ENCODE peak calls at places on chromosomes 3 and 15, in seven cellular contexts. G is RWPE2, E is K562, X is trophoblast cell, O is uterus, R is tibial artery, B is body of pancreas. T is an unnamed sample. For H3K4me1, the result is how much of the 10 kb centered on the place peaks cover.

GRCh38 chr3:126212629-126213375 is 32.4 kb upstream of the ALDH1L1 start:
- DNase-seq in G (no peak), E (no peak), X (no peak), O (peak), R (peak), B (peak), T (peak)

GRCh38 chr3:152317184-152317583 is 48.5 kb downstream of the MBNL1 start:
- DNase-seq in G (no peak), E (no peak), X (no peak), O (no peak), R (no peak), B (no peak), T (no peak)

GRCh38 chr3:51371943-51372557 is 13.0 kb upstream of the MANF start:
- DNase-seq in G (peak), E (peak), X (peak), O (no peak), R (peak), B (peak), T (peak)

GRCh38 chr3:135217730-135218129 is 422.7 kb downstream of the EPHB1 start:
- DNase-seq in G (no peak), E (no peak), X (no peak), O (no peak), R (no peak), B (no peak), T (no peak)

GRCh38 chr3:141405025-141405424 is 36.7 kb downstream of the ZBTB38 start:
- DNase-seq in G (no peak), E (no peak), X (no peak), O (no peak), R (no peak), B (no peak), T (no peak)

GRCh38 chr3:48949376-48949717 is 30.7 kb downstream of the ARIH2 start:
- DNase-seq in G (no peak), E (no peak), X (no peak), O (no peak), R (no peak), B (no peak), T (no peak)

GRCh38 chr3:70748593-70748992 is 436.2 kb upstream of the MDFIC2 start:
- DNase-seq in G (no peak), E (no peak), X (no peak), O (no peak), R (no peak), B (no peak), T (no peak)

GRCh38 chr15:78407889-78408640 is 30.0 kb upstream of the IREB2 start:
- DNase-seq in G (no peak), E (no peak), X (no peak), O (no peak), R (no peak), B (no peak), T (no peak)

GRCh38 chr15:95826831-95827230 is 503.7 kb upstream of the NR2F2 start:
- DNase-seq in G (no peak), E (no peak), X (no peak), O (no peak), R (no peak), B (no peak), T (no peak)

GRCh38 chr3:58996730-58997129 is 53.1 kb downstream of the CFAP20DC start:
- DNase-seq in G (no peak), E (no peak), X (no peak), O (no peak), R (no peak), B (no peak), T (no peak)

GRCh38 chr3:9223683-9224082 is 25.8 kb downstream of the SRGAP3 start:
- DNase-seq in G (no peak), E (no peak), X (no peak), O (no peak), R (no peak), B (no peak), T (no peak)

GRCh38 chr3:14374444-14374883 is 27.9 kb upstream of the SLC6A6 start:
- DNase-seq in G (no peak), E (no peak), X (peak), O (no peak), R (no peak), B (no peak), T (peak)

GRCh38 chr3:61627768-61628185 is 66.4 kb downstream of the PTPRG start:
- DNase-seq in G (no peak), E (no peak), X (no peak), O (no peak), R (no peak), B (peak), T (no peak)

GRCh38 chr3:146640955-146641867 is 36.1 kb upstream of the PLSCR5 start:
- DNase-seq in G (no peak), E (peak), X (no peak), O (no peak), R (no peak), B (peak), T (no peak)

GRCh38 chr3:10462641-10463040 is 42.7 kb downstream of the ATP2B2 start:
- DNase-seq in G (no peak), E (no peak), X (no peak), O (no peak), R (no peak), B (no peak), T (no peak)

GRCh38 chr3:142947352-142947751 is 16.1 kb downstream of the PAQR9 start:
- DNase-seq in G (no peak), E (no peak), X (peak), O (no peak), R (no peak), B (no peak), T (no peak)

DNA sequence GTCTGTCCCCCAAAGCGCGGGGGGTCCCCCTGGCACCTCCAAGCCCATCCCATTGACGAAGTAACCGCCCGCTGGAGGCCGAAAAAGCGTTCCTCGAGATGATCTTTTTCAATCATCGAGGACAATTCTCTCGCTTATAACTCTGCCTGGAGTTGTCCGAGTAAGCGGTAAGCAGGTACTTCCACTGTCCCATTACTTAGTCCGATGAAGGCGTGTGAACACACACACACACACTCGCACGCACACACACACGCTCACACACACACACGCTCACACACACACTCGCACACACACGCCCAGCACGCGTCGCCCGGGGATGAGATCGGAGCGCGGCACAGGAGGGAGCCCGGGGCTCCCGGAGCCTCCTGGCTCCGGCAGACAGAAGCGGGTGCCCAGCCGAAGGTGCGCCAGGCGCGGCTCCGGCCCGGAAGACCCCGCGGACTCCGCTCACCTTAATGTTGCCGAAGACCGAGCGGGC is 430 bp downstream of the SLCO2A1 start:
- DNase-seq in G (no peak), E (no peak), X (no peak), O (no peak), R (no peak), B (no peak), T (no peak)
- H3K4me3 ChIP-seq in G (peak), E (no peak), X (peak), O (peak), R (peak), B (no peak), T (peak)

GRCh38 chr3:194212869-194213320 is 76.9 kb downstream of the HES1 start:
- DNase-seq in G (no peak), E (no peak), X (no peak), O (no peak), R (no peak), B (peak), T (peak)
- H3K4me1 ChIP-seq in G (under half), E (under half), X (under half), O (under half), R (under half), B (under half), T (under half)

DNA sequence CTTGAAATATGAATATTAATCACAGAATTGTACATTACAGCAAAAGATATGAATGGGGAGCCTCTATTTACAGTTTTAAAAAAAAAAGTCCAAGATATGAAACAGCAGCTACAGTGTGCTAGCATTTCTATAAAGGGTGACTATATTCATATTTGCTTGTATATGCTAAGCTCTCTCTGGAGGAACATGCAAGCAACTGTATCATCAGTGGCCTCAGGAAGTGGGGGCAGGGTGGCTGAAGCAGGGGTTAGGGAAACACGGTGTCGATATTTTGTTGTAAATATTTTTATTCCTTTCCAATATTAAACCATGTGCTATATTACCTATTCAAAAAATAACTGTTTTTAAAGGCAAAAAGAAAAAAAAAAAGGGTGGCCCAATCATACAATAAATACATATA is 2.3 kb downstream of the UACA start:
- DNase-seq in G (no peak), E (no peak), X (no peak), O (no peak), R (no peak), B (no peak), T (no peak)
- H3K4me3 ChIP-seq in G (no peak), E (no peak), X (no peak), O (no peak), R (peak), B (no peak), T (no peak)

DNA sequence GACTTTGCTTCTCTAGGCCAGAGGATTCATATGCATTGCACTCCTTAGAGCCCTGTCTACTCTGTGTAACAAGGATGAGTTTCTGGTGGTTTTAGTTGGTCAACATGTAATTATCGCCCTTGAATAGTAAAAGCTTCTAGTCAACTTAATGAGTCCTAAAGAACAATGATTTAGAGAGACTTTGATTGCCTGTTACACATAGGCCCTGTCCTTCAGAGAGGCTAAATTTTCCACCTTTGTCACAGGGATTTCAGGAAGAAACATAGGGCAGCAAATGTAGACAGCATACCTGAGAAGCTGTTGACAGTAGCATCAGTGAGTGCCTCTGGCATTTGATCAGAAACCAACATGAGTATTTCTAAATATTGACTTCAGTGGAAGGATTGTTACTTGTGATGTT is 7.1 kb downstream of the BTLA start:
- DNase-seq in G (no peak), E (no peak), X (no peak), O (no peak), R (no peak), B (no peak), T (no peak)
- H3K4me1 ChIP-seq in G (under half), E (under half), X (under half), O (under half), R (under half), B (under half), T (under half)

DNA sequence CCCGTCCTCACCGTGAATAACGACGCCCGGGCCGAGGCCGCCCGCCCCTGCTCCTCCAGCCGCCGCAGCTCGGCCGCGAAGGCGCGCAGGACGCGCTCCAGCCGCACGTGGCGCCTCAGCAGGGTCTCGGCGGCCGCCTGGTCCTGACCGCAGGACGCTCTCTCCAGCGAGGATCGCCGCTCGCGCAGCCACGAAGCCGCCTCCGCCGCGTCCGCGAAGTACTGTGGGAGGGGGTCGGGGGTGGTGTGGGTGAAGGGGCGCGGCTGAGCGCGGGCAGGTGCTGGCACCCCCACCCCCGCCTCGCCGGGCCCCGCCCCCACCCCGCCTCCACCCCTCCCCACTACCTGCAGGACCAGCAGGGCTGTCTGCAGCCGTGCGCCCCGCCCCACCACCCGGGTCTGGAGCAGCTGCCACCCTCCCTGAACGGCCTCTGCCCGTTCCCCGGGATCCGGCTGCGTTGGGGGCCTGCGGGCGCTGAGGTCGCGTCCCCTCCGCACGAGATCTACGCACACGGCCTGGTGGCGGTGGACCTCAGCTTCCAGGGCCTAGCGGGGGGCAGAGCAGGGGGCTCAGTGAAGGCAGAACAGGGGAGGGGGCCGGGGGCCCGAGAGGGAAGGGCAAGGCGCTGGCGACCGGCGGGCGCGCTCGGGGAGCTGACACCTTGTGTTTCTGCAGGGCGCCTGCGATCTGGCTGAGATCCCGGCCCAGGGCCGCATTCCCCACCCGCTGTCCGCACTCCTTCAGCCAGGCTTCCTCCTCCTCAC is 11.7 kb downstream of the SPTBN5 start:
- DNase-seq in G (no peak), E (peak), X (peak), O (no peak), R (no peak), B (peak), T (peak)
- H3K4me3 ChIP-seq in G (no peak), E (no peak), X (no peak), O (peak), R (no peak), B (no peak), T (peak)

DNA sequence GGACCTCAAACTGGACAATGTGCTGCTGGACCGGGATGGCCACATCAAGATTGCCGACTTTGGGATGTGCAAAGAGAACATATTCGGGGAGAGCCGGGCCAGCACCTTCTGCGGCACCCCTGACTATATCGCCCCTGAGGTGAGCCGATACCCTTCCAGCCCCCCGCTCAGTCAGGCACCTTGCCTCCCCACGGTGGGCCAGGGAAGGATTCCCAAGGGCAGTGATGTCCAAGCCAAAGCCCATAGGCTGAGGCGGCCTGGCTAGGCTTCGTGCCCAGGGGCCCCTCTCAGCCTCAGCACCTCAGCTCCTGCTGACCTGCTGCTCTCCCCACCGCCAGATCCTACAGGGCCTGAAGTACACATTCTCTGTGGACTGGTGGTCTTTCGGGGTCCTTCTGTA is 27.7 kb downstream of the PRKCD start:
- DNase-seq in G (no peak), E (no peak), X (no peak), O (no peak), R (no peak), B (no peak), T (no peak)
- H3K4me1 ChIP-seq in G (under half), E (under half), X (under half), O (under half), R (under half), B (under half), T (under half)

DNA sequence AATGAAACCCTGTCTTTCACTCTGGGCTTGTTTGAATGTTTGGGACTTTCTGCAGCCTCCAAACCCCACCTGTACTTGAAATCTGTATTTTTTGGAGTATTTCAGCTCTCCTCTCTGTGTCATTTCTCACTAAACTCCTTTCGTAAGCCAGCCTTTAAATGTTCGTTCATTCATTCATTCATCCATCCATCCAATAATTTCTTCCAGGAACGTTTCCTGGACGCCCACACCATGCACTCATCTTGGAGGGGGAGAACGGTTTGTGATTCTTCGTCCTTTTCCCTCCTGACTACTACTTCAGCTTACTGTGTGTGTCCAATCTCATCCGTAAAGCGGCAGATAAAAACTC is 569 bp upstream of the KLHL25 start:
- DNase-seq in G (no peak), E (no peak), X (no peak), O (no peak), R (no peak), B (no peak), T (no peak)
- H3K4me3 ChIP-seq in G (peak), E (no peak), X (no peak), O (peak), R (peak), B (no peak), T (peak)

T was measured in prostate gland.